ENCODE peak calls at places on chromosomes 5 and 9, in eight cellular contexts. N is transverse colon; X is AG04450; Z is BJ; O is CD8-positive, alpha-beta T cell; R is left ventricle myocardium inferior; Y is OCI-LY7; P is dorsolateral prefrontal cortex. U is an unnamed sample.
A peak's percentile ranks its signal among the peaks of the same experiment; 100 is the strongest.

GRCh38 chr5:59321631-59322030 is 571.9 kb downstream of the PDE4D start:
- DNase-seq in R (no peak), X (no peak), N (no peak), Y (no peak), O (no peak), P (no peak), Z (no peak), U (no peak)

GRCh38 chr9:35951736-35952135 is 6.2 kb downstream of the OR2S2 start:
- DNase-seq in Y (no peak), X (peak; percentile 13), N (no peak), R (no peak), P (no peak), O (no peak), Z (no peak), U (no peak)

GRCh38 chr5:113000466-113000865 is 23.9 kb downstream of the DCP2 start:
- DNase-seq in N (no peak), P (no peak), X (no peak), Y (no peak), R (no peak), O (no peak), Z (no peak), U (no peak)

GRCh38 chr5:56440871-56441740 is 208.0 kb upstream of the ANKRD55 start:
- DNase-seq in O (no peak), Z (peak; percentile 84), Y (no peak), N (peak; percentile 45), P (no peak), X (peak; percentile 68), R (no peak), U (peak; percentile 85)

GRCh38 chr9:127803507-127804352 is 1.0 kb downstream of the FPGS start:
- DNase-seq in Z (no peak), N (peak; percentile 47), P (no peak), O (no peak), X (no peak), R (no peak), Y (peak; percentile 27), U (no peak)

GRCh38 chr9:75086443-75087278 is 1.3 kb downstream of the NMRK1 start:
- DNase-seq in P (no peak), R (peak; percentile 18), Z (no peak), N (peak; percentile 39), O (peak; percentile 8), X (no peak), Y (no peak), U (no peak)

GRCh38 chr5:134547579-134547978 is 22.1 kb downstream of the JADE2 start:
- DNase-seq in O (no peak), N (no peak), R (peak; percentile 33), X (peak; percentile 81), Y (no peak), P (peak; percentile 41), Z (no peak), U (no peak)

GRCh38 chr9:21812945-21813568 is 10.6 kb downstream of the MTAP start:
- DNase-seq in P (peak; percentile 49), R (peak; percentile 62), X (no peak), O (peak; percentile 66), Y (peak; percentile 72), N (peak; percentile 80), Z (no peak), U (no peak)

GRCh38 chr5:54969856-54970828 is 15.3 kb downstream of the ESM1 start:
- DNase-seq in P (no peak), O (no peak), N (no peak), Z (no peak), R (no peak), X (no peak), Y (no peak), U (no peak)

GRCh38 chr5:169350016-169350415 is 49.1 kb upstream of the SLIT3 start:
- DNase-seq in O (no peak), N (no peak), R (no peak), Y (no peak), X (peak; percentile 18), P (no peak), Z (peak; percentile 17), U (peak; percentile 88)

GRCh38 chr9:69532359-69532758 is 139.8 kb downstream of the APBA1 start:
- DNase-seq in X (no peak), N (no peak), Z (no peak), O (no peak), Y (no peak), R (no peak), P (no peak), U (no peak)

GRCh38 chr5:65577141-65577540 is 14.0 kb downstream of the PPWD1 start:
- DNase-seq in R (no peak), O (no peak), Z (no peak), Y (no peak), N (no peak), X (peak; percentile 4), P (no peak), U (no peak)

GRCh38 chr9:85114799-85115198 is 445.3 kb downstream of the NTRK2 start:
- DNase-seq in O (no peak), Z (no peak), R (no peak), P (no peak), Y (no peak), X (no peak), N (no peak), U (no peak)

GRCh38 chr5:4909086-4909485 is 231.0 kb upstream of the ADAMTS16 start:
- DNase-seq in X (no peak), Z (no peak), N (no peak), P (no peak), Y (no peak), R (no peak), O (no peak), U (no peak)

GRCh38 chr5:4906821-4907220 is 233.3 kb upstream of the ADAMTS16 start:
- DNase-seq in Y (no peak), N (no peak), P (no peak), X (no peak), O (no peak), Z (no peak), R (no peak), U (no peak)

GRCh38 chr5:4907636-4908035 is 232.5 kb upstream of the ADAMTS16 start:
- DNase-seq in X (no peak), Z (no peak), R (no peak), O (no peak), P (no peak), N (no peak), Y (no peak), U (no peak)

GRCh38 chr5:4901890-4902289 is 238.2 kb upstream of the ADAMTS16 start:
- DNase-seq in O (no peak), R (no peak), N (no peak), X (no peak), Z (no peak), P (no peak), Y (no peak), U (no peak)

DNA sequence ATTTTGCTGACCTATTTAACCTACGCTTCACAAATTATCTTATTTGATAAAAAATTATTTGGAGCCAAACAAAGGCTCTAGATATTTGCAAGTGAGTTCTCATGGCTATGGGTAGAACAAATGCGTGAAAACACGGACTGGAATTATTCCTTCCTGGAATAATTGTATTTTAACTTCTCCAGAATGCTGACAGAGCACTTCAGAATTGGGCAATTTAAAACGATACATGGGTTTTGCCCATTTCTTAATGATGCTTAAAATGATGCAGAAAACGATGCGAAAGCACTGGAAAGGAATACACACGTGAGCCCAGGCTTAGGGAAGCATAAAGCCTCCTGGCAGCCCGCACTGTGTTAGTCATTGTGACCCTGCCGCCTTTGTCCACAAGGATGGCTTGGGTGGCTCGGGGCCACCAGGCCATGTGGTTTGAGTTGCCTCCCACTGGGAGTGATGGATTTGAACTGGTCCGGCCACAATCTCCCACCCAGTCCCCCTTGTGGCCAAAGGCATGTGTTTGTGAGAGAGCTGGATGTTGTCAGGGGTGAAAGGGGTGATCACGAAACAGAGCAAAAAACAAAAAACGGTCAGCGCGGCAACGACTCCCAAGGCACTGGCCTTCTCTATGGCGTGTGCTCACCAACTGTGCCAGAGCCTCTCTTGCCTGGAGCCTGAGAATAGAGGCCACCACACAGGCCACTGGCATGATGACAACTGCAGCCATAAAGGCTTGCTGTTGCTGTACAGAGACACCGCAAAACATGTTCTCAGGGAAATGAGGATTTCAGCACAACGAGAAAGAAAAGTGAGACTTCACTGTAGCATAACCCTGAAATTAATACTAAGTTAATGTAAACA is 234.2 kb upstream of the ADAMTS16 start:
- DNase-seq in Z (no peak), Y (no peak), P (peak; percentile 21), N (peak; percentile 16), X (no peak), O (no peak), R (peak; percentile 51), U (no peak)
- TF ChIP-seq CTCF in Z (no peak), Y (no peak), P (no peak), N (no peak), X (no peak), O (no peak), R (no peak), U (peak; percentile 22)

GRCh38 chr9:89923961-89924504 is 319.2 kb downstream of the GADD45G start:
- DNase-seq in X (no peak), R (no peak), P (no peak), Y (peak; percentile 3), Z (no peak), N (no peak), O (no peak), U (no peak)
- TF ChIP-seq CTCF in X (no peak), R (peak; percentile 9), P (no peak), Y (peak; percentile 50), Z (no peak), N (no peak), O (no peak), U (peak; percentile 16)

GRCh38 chr5:176410486-176411180 is 5.7 kb downstream of the CLTB start:
- DNase-seq in N (no peak), P (no peak), O (no peak), R (no peak), Y (no peak), X (no peak), Z (no peak), U (no peak)
- TF ChIP-seq CTCF in N (no peak), P (no peak), O (no peak), R (no peak), Y (peak; percentile 60), X (no peak), Z (no peak), U (no peak)

GRCh38 chr9:112333639-112334318 is 360 bp upstream of the PTBP3 start:
- DNase-seq in R (peak; percentile 96), Z (peak; percentile 64), N (peak; percentile 96), O (peak; percentile 95), P (peak; percentile 89), X (peak; percentile 81), Y (peak; percentile 98), U (no peak)
- TF ChIP-seq CTCF in R (peak; percentile 73), Z (peak; percentile 71), N (peak; percentile 64), O (peak; percentile 20), P (peak; percentile 52), X (peak; percentile 66), Y (peak; percentile 52), U (peak; percentile 59)

GRCh38 chr9:130961511-130962300 is 22.7 kb upstream of the FIBCD1 start:
- DNase-seq in N (no peak), Z (no peak), R (no peak), X (no peak), P (no peak), Y (no peak), O (no peak), U (no peak)
- TF ChIP-seq CTCF in N (no peak), Z (no peak), R (no peak), X (no peak), P (no peak), Y (no peak), O (no peak), U (no peak)

DNA sequence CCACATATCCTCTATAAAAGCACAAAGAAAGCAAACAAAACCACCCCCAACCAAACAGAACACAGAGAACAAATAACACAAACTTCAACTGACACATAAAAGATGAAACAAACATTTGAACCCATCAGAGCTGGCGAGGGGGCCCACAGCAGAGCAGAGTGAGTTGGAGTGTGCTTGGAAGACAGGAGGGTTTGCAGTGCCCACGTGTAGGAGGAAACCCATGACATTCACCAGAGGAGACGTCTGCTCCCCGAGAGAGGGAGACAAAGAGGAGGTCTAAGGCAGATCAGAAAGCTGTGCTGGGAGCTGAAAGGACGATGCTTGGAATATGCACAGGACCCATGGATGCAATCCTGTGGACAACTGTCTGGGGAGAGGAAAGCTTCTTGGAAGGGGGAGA is 27.0 kb downstream of the MRPL36 start:
- DNase-seq in O (peak; percentile 26), P (no peak), Y (peak; percentile 51), N (no peak), Z (no peak), X (peak; percentile 23), R (no peak), U (no peak)
- TF ChIP-seq CTCF in O (no peak), P (no peak), Y (peak; percentile 63), N (no peak), Z (peak; percentile 63), X (peak; percentile 74), R (peak; percentile 58), U (peak; percentile 57)